ENCODE peak calls at places on chromosomes 12 and 14, in four cellular contexts. One of them, this sample, is unnamed. For H3K4me1, the result is how much of the 10 kb centered on the place peaks cover.

GRCh38 chr12:53424626-53425514 is 1.2 kb downstream of the AMHR2 start:
- DNase-seq in sigmoid colon: no peak
- DNase-seq in A549: no peak
- DNase-seq in stomach: no peak
- DNase-seq in this sample: peak

GRCh38 chr14:81529391-81529790 is 4.3 kb downstream of the SEL1L start:
- DNase-seq in sigmoid colon: no peak
- DNase-seq in stomach: no peak
- DNase-seq in A549: no peak
- DNase-seq in this sample: no peak

GRCh38 chr12:93094988-93095737 is 166.1 kb upstream of the EEA1 start:
- DNase-seq in stomach: no peak
- DNase-seq in sigmoid colon: no peak
- DNase-seq in A549: no peak
- DNase-seq in this sample: no peak

GRCh38 chr12:100808777-100809176 is 14.2 kb downstream of the ANO4 start:
- DNase-seq in stomach: no peak
- DNase-seq in sigmoid colon: no peak
- DNase-seq in A549: no peak
- DNase-seq in this sample: no peak

GRCh38 chr12:89019439-89020120 is 332.7 kb downstream of the DUSP6 start:
- DNase-seq in sigmoid colon: peak
- DNase-seq in A549: peak
- DNase-seq in stomach: peak
- DNase-seq in this sample: peak

GRCh38 chr14:84420236-84420635 is 1109.7 kb upstream of the FLRT2 start:
- DNase-seq in A549: no peak
- DNase-seq in stomach: no peak
- DNase-seq in sigmoid colon: no peak
- DNase-seq in this sample: no peak

GRCh38 chr12:121611306-121611705 is 15.0 kb upstream of the ORAI1 start:
- DNase-seq in stomach: no peak
- DNase-seq in A549: no peak
- DNase-seq in sigmoid colon: no peak
- DNase-seq in this sample: peak

GRCh38 chr12:117857632-117858274 is 111.0 kb downstream of the KSR2 start:
- DNase-seq in A549: peak
- DNase-seq in sigmoid colon: no peak
- DNase-seq in stomach: peak
- DNase-seq in this sample: no peak

GRCh38 chr12:116066381-116067230 is 210.9 kb downstream of the MED13L start:
- DNase-seq in stomach: peak
- DNase-seq in sigmoid colon: no peak
- DNase-seq in A549: peak
- DNase-seq in this sample: no peak

GRCh38 chr14:39939023-39939422 is 506.8 kb upstream of the FBXO33 start:
- DNase-seq in sigmoid colon: no peak
- DNase-seq in stomach: no peak
- DNase-seq in A549: no peak
- DNase-seq in this sample: no peak

GRCh38 chr14:75120546-75121291 is 6.1 kb downstream of the NEK9 start:
- DNase-seq in A549: peak
- DNase-seq in sigmoid colon: no peak
- DNase-seq in stomach: no peak
- DNase-seq in this sample: no peak

GRCh38 chr12:110108309-110109036 is 15.7 kb upstream of the IFT81 start:
- DNase-seq in sigmoid colon: no peak
- DNase-seq in A549: peak
- DNase-seq in stomach: no peak
- DNase-seq in this sample: no peak

GRCh38 chr12:110111476-110112334 is 12.5 kb upstream of the IFT81 start:
- DNase-seq in stomach: no peak
- DNase-seq in sigmoid colon: no peak
- DNase-seq in A549: peak
- DNase-seq in this sample: no peak

GRCh38 chr12:110107369-110108281 is 16.5 kb upstream of the IFT81 start:
- DNase-seq in sigmoid colon: peak
- DNase-seq in A549: peak
- DNase-seq in stomach: no peak
- DNase-seq in this sample: peak

GRCh38 chr12:110109837-110110535 is 14.2 kb upstream of the IFT81 start:
- DNase-seq in A549: no peak
- DNase-seq in sigmoid colon: no peak
- DNase-seq in stomach: no peak
- DNase-seq in this sample: no peak

GRCh38 chr12:110109037-110109836 is 14.9 kb upstream of the IFT81 start:
- DNase-seq in sigmoid colon: peak
- DNase-seq in A549: peak
- DNase-seq in stomach: peak
- DNase-seq in this sample: peak
- TF ChIP-seq EP300 in sigmoid colon: peak
- TF ChIP-seq EP300 in A549: peak
- TF ChIP-seq EP300 in stomach: peak
- TF ChIP-seq EP300 in this sample: peak

GRCh38 chr14:54574528-54574927 is 7.6 kb downstream of the SAMD4A start:
- DNase-seq in sigmoid colon: no peak
- DNase-seq in stomach: no peak
- DNase-seq in A549: no peak
- DNase-seq in this sample: no peak
- H3K4me1 ChIP-seq in sigmoid colon: under half
- H3K4me1 ChIP-seq in stomach: under half
- H3K4me1 ChIP-seq in A549: under half
- H3K4me1 ChIP-seq in this sample: under half

DNA sequence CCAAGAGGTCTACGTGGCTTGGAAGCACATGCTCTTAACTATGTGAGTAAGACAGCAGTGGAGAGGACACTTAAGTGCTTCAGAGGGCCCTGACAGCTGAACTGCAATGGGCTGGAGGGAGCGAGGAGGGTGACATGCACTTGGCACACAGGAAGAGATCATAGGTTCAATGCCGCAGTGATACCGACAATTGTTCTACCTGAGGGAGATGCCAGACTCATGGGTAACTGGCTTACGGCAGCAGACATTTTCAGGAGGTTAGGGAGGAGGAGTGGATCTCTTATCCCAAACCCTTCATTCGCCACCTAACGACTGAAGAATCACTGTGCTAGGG is 68.4 kb downstream of the NTF3 start:
- DNase-seq in sigmoid colon: no peak
- DNase-seq in stomach: no peak
- DNase-seq in A549: no peak
- DNase-seq in this sample: no peak
- TF ChIP-seq POLR2A in sigmoid colon: no peak
- TF ChIP-seq POLR2A in stomach: no peak
- TF ChIP-seq POLR2A in A549: no peak
- TF ChIP-seq POLR2A in this sample: no peak

GRCh38 chr14:52706724-52707706 is at the start of gene PSMC6:
- DNase-seq in A549: peak
- DNase-seq in sigmoid colon: peak
- DNase-seq in stomach: peak
- DNase-seq in this sample: peak
- TF ChIP-seq EP300 in A549: no peak
- TF ChIP-seq EP300 in sigmoid colon: peak
- TF ChIP-seq EP300 in stomach: no peak
- TF ChIP-seq EP300 in this sample: no peak

This sample was measured in ovary.